ENCODE peak calls at places on chromosome 5, in nine cellular contexts. J is mesendoderm, N is neural progenitor cell, H is K562, I is stomach, F is Peyer's patch, Z is aorta, A is pancreas, U is adipocyte. W is an unnamed sample. For H3K4me1 and H3K27me3, the result is how much of the 10 kb centered on the place peaks cover.

GRCh38 chr5:147431586-147431985 is 78.3 kb downstream of the DPYSL3 start:
- DNase-seq in J (peak), N (no peak), H (no peak), I (no peak), F (no peak), Z (no peak), A (no peak), U (no peak), W (no peak)

GRCh38 chr5:72355706-72356299 is 35.6 kb downstream of the PTCD2 start:
- DNase-seq in J (peak), N (peak), H (peak), I (no peak), F (no peak), Z (peak), A (no peak), U (peak), W (no peak)

GRCh38 chr5:140424135-140424534 is 22.5 kb downstream of the ANKHD1 start:
- DNase-seq in J (no peak), N (no peak), H (no peak), I (no peak), F (no peak), Z (no peak), A (no peak), U (no peak), W (no peak)

GRCh38 chr5:113202904-113203716 is 226.5 kb downstream of the DCP2 start:
- DNase-seq in J (peak), N (peak), H (peak), I (peak), F (no peak), Z (no peak), A (no peak), U (no peak), W (no peak)

GRCh38 chr5:99617335-99617734 is 688.5 kb upstream of the CHD1 start:
- DNase-seq in J (no peak), N (no peak), H (no peak), I (no peak), F (no peak), Z (no peak), A (no peak), U (no peak), W (no peak)

GRCh38 chr5:128111818-128112448 is 28.4 kb downstream of the SLC12A2 start:
- DNase-seq in J (no peak), N (no peak), H (no peak), I (no peak), F (no peak), Z (no peak), A (no peak), U (peak), W (no peak)

GRCh38 chr5:22908129-22908528 is 55.0 kb upstream of the CDH12 start:
- DNase-seq in J (no peak), N (no peak), H (no peak), I (no peak), F (no peak), Z (no peak), A (no peak), U (no peak), W (no peak)

GRCh38 chr5:103021310-103021709 is 98.6 kb downstream of the GIN1 start:
- DNase-seq in J (no peak), N (no peak), H (no peak), I (no peak), F (no peak), Z (no peak), A (no peak), U (no peak), W (no peak)

GRCh38 chr5:20974423-20974822 is 986.4 kb upstream of the CDH18 start:
- DNase-seq in J (peak), N (no peak), H (no peak), I (no peak), F (no peak), Z (no peak), A (no peak), U (peak), W (no peak)

GRCh38 chr5:9156282-9156681 is 389.6 kb downstream of the SEMA5A start:
- DNase-seq in J (peak), N (peak), H (no peak), I (no peak), F (no peak), Z (peak), A (no peak), U (peak), W (no peak)

GRCh38 chr5:170482511-170482910 is 21.3 kb upstream of the KCNIP1 start:
- DNase-seq in J (no peak), N (no peak), H (no peak), I (no peak), F (no peak), Z (no peak), A (no peak), U (no peak), W (no peak)

GRCh38 chr5:164487939-164488338 is 982.5 kb downstream of the MAT2B start:
- DNase-seq in J (no peak), N (no peak), H (no peak), I (no peak), F (no peak), Z (no peak), A (no peak), U (no peak), W (no peak)

GRCh38 chr5:111453290-111453689 is 59.0 kb downstream of the STARD4 start:
- DNase-seq in J (no peak), N (no peak), H (no peak), I (no peak), F (no peak), Z (no peak), A (no peak), U (no peak), W (no peak)

GRCh38 chr5:146560205-146560812 is 44.3 kb upstream of the GPR151 start:
- DNase-seq in J (peak), N (peak), H (no peak), I (no peak), F (no peak), Z (no peak), A (no peak), U (peak), W (no peak)

GRCh38 chr5:11977904-11978303 is 73.7 kb upstream of the CTNND2 start:
- DNase-seq in J (no peak), N (no peak), H (no peak), I (no peak), F (no peak), Z (no peak), A (no peak), U (no peak), W (no peak)

GRCh38 chr5:1332461-1333001 is 12.4 kb downstream of the CLPTM1L start:
- DNase-seq in J (peak), N (no peak), H (peak), I (peak), F (no peak), Z (peak), A (no peak), U (no peak), W (no peak)

GRCh38 chr5:125829349-125829748 is 593.9 kb upstream of the GRAMD2B start:
- DNase-seq in J (no peak), N (no peak), H (no peak), I (no peak), F (no peak), Z (no peak), A (no peak), U (no peak), W (no peak)

GRCh38 chr5:138809391-138809790 is 56.2 kb downstream of the CTNNA1 start:
- DNase-seq in J (no peak), N (no peak), H (no peak), I (no peak), F (no peak), Z (no peak), A (no peak), U (no peak), W (no peak)
- H3K4me1 ChIP-seq in J (under half), N (under half), H (under half), I (under half), F (under half), Z (under half), A (under half), U (under half), W (under half)

DNA sequence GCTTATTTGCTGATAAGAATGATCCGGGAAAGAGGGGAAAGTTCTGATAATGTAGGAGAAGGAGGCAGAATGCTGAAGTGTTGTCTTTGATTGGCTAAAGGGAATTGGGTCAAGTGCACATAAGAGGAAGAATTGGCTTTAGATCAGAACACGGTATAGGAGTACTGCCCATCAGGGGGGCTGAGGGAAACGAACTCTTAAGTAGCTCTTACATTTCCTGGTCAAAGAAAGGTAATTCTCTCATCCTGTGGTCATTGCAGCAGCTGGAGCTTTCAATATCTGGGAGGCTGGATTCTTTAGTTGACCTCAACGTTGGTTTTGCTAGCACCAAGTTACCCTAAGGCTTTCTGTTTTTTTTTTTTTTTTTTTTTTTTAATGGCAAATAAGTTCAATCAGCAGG is 178.7 kb upstream of the NR3C1 start:
- DNase-seq in J (no peak), N (no peak), H (no peak), I (no peak), F (no peak), Z (no peak), A (no peak), U (no peak), W (no peak)
- H3K4me3 ChIP-seq in J (no peak), N (no peak), H (no peak), I (no peak), F (no peak), Z (no peak), A (no peak), U (no peak), W (no peak)

DNA sequence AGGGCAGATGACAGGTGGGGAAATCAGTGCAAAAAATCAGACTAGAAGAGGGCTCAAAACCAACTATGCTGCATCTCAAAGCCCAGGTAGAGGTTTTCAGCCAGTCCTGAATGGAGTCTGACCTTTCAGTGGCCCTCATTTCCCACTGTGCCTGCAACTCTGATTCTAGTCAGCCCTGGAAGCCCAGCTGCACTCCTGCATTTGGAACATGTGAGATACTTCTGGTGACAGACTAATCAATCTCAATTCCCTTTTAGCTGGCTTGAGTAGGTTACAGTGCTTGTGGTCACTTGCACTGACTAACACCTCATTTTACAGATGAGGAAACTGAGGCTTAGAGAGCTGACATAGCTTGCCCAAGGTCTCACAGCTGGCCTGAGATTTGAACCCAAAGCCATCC is 7.9 kb upstream of the ACSL6 start:
- DNase-seq in J (no peak), N (no peak), H (no peak), I (no peak), F (no peak), Z (no peak), A (no peak), U (no peak), W (no peak)
- H3K27me3 ChIP-seq in J (under half), N (under half), H (under half), I (under half), F (under half), Z (under half), A (under half), U (under half), W (under half)

DNA sequence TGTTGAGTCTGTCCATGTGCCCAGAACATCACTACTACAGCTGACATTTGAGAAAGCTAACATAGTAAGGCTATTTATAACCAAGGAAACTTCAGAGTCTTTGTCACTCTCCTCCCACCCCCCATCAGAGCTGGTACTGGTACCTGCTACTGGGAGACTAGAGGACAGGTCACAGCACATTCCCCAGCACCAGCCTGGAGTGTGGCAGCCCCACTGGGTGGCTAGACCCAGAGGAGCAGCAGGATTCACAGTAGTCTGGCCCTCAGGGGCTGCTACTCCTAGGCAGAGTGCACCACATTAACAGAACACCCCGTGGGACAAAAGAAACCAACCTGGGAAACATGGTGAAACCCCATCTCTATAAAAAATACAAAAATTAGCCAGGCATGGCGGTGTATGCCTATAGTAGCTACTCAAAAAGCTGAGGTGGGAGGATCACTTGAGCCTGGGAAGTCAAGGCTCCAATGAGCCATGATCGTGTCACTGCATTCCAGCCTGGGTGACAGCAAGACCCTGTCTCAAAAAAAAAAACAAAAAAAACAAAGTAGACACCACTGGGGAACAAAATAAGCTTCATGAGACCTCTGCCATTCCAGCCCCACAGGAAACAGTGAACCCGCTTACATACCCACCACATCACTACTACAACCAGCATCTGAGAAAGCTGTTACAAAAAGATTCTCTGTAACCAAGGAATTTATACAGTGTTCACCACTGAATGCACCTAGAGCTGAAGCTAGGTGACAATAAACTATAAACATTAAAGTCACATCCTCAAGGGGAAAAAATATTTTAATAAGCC is 26.3 kb upstream of the PTGER4 start:
- DNase-seq in J (no peak), N (no peak), H (no peak), I (no peak), F (no peak), Z (no peak), A (no peak), U (no peak), W (peak)
- H3K4me1 ChIP-seq in J (under half), N (under half), H (under half), I (under half), F (under half), Z (under half), A (under half), U (under half), W (half or more)

DNA sequence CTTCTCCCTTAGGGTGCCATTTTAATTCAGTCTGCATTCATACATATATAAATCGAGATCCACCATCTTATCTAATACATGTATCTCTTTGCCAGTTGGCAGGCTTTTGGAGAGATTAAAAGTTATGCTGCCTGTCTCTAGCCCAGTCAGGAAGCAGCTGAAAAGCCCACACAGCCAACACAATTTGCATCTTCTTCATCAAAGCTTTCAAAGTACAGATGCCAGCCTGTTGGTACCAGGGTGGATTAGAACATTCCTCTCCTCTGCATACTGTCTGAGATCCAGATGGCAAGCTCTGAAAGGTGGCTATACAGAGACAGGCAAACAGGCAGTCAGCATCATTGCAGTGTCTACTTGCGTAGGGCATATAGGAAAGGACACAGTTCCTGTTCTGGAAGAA is 194.2 kb downstream of the DEPDC1B start:
- DNase-seq in J (no peak), N (no peak), H (no peak), I (no peak), F (no peak), Z (no peak), A (no peak), U (no peak), W (no peak)
- H3K4me3 ChIP-seq in J (no peak), N (no peak), H (no peak), I (no peak), F (no peak), Z (no peak), A (no peak), U (no peak), W (no peak)

DNA sequence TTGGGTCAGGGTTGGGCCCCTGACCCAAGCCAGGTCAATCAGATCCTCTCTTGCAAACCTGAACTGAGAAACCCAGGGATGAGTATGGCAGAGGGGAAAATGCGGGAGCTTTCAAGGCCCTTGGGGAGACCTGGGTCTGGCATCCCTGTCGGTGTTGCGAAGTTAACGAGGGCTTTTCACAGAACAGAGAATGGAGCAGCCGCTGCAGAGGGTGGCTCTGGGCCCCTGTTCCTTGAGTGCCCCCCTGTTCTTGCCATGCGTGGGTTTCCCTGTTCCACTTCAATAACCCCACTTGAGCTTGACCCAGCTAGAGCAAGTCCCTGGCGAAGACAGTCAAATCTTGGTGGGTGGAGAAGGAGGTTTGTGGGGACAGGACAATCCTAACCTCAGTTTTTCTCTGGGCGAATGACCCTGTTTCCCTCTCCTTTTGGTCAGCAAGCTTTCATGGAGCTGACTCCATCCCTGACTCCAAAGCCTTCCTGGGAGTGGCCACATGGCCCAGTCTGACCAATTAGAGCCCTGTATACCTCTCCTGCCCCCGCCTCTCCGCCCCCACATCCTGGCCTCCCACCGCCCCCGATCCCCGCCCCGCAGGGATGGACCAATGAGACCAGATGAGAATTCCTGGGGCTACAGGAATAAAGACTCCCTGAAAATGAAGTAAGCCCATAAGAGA is 2.9 kb upstream of the VDAC1 start:
- DNase-seq in J (peak), N (peak), H (peak), I (no peak), F (no peak), Z (no peak), A (no peak), U (no peak), W (no peak)
- H3K27me3 ChIP-seq in J (under half), N (under half), H (under half), I (under half), F (under half), Z (under half), A (under half), U (under half), W (under half)

DNA sequence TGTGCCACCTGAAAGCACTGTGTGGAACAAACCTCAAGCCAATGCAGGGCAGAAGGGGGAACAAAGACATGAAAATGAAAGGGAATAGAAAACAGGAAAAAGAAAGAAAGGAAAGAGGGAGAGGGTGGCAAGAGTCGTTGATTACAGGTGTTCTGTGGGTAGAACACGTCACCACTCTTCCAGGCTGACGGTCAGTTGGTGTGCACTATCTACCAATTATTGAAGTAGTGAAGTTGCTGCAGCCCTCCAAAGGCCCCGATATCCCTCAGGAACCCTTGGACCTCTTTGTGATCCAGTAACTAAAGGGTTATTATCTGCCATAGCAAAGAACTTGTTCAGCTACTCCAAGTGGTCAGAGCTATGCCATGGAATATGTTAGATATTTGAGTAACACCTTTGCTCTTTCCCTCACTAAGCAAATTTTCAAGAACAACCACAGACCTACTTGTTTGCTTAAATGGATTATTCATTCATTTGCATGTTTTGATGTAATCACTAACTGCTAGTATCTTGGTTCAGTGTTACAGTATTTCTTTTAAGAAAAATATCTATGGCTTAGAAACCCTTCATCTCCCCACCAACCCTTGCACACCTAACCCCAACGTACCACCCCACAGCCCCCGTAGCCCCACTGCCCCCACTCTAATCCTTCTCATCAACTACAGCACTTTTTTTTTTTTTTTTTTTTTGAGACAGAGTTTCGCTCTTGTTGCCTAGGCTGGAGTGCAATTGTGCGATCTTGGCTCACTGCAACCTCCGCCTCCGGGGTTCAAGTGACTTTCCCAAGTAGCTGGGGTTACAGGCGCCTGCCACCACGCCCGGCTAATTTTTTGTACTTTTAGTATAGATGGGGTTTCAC is 31.3 kb downstream of the FYB1 start:
- DNase-seq in J (no peak), N (no peak), H (no peak), I (no peak), F (no peak), Z (no peak), A (no peak), U (no peak), W (no peak)
- H3K4me1 ChIP-seq in J (under half), N (under half), H (half or more), I (under half), F (under half), Z (under half), A (under half), U (under half), W (half or more)

GRCh38 chr5:123157797-123158528 is 68.9 kb downstream of the PRDM6 start:
- DNase-seq in J (no peak), N (no peak), H (no peak), I (no peak), F (no peak), Z (no peak), A (no peak), U (peak), W (no peak)
- H3K4me3 ChIP-seq in J (no peak), N (no peak), H (no peak), I (no peak), F (no peak), Z (no peak), A (no peak), U (peak), W (no peak)

GRCh38 chr5:174314261-174314660 is 268.8 kb downstream of the NSG2 start:
- DNase-seq in J (no peak), N (no peak), H (no peak), I (no peak), F (no peak), Z (no peak), A (no peak), U (no peak), W (no peak)
- H3K27me3 ChIP-seq in J (under half), N (under half), H (under half), I (half or more), F (under half), Z (under half), A (under half), U (under half), W (under half)

GRCh38 chr5:138668451-138668850 is 84.8 kb upstream of the CTNNA1 start:
- DNase-seq in J (no peak), N (no peak), H (no peak), I (peak), F (no peak), Z (no peak), A (no peak), U (no peak), W (peak)
- H3K4me1 ChIP-seq in J (under half), N (under half), H (under half), I (under half), F (under half), Z (under half), A (under half), U (under half), W (under half)

W was measured in CD8-positive, alpha-beta memory T cell.